ENCODE peak calls at places on chromosomes 16 and 17, in nine cellular contexts. W is amniotic stem cell; U is RWPE1; R is CD4-positive, alpha-beta T cell; B is EL; F is smooth muscle cell of the brain vasculature; J is NCI-H1417; N is nephron progenitor cell; V is activated naive CD4-positive, alpha-beta T cell treated with anti-CD3 and anti-CD28 coated beads for 36 hours. Z is an unnamed sample.

GRCh38 chr17:13024526-13025263 is 6.9 kb upstream of the ELAC2 start:
- DNase-seq in W (no peak), U (peak), R (peak), B (peak), F (no peak), J (peak), N (peak), V (peak), Z (peak)

GRCh38 chr16:3094289-3095027 is 4.6 kb downstream of the ZSCAN10 start:
- DNase-seq in W (no peak), U (no peak), R (no peak), B (peak), F (no peak), J (no peak), N (no peak), V (peak), Z (peak)

GRCh38 chr17:67830440-67830839 is 5.1 kb downstream of the BPTF start:
- DNase-seq in W (no peak), U (no peak), R (no peak), B (peak), F (no peak), J (no peak), N (peak), V (no peak), Z (no peak)

GRCh38 chr17:61822326-61823285 is 40.7 kb downstream of the BRIP1 start:
- DNase-seq in W (no peak), U (no peak), R (no peak), B (no peak), F (no peak), J (no peak), N (no peak), V (no peak), Z (no peak)

GRCh38 chr17:77322284-77322533 is 181.4 kb downstream of the SEC14L1 start:
- DNase-seq in W (no peak), U (no peak), R (no peak), B (no peak), F (no peak), J (no peak), N (no peak), V (no peak), Z (no peak)

GRCh38 chr17:41895617-41896016 is 23.1 kb downstream of the ACLY start:
- DNase-seq in W (no peak), U (no peak), R (no peak), B (no peak), F (no peak), J (no peak), N (no peak), V (no peak), Z (peak)

GRCh38 chr16:89821438-89822187 is 5.2 kb upstream of the FANCA start:
- DNase-seq in W (no peak), U (no peak), R (no peak), B (no peak), F (no peak), J (no peak), N (no peak), V (no peak), Z (no peak)

GRCh38 chr17:73071387-73071999 is 21.0 kb downstream of the SLC39A11 start:
- DNase-seq in W (no peak), U (no peak), R (no peak), B (peak), F (no peak), J (no peak), N (no peak), V (no peak), Z (no peak)

GRCh38 chr17:74875155-74875969 is 2.6 kb upstream of the FDXR start:
- DNase-seq in W (no peak), U (no peak), R (no peak), B (no peak), F (no peak), J (no peak), N (no peak), V (no peak), Z (no peak)

GRCh38 chr17:64264891-64265290 is 1.8 kb upstream of the TEX2 start:
- DNase-seq in W (no peak), U (no peak), R (no peak), B (no peak), F (no peak), J (no peak), N (no peak), V (no peak), Z (no peak)

GRCh38 chr17:17783825-17784598 is 52.8 kb downstream of the SREBF1 start:
- DNase-seq in W (no peak), U (no peak), R (no peak), B (no peak), F (no peak), J (peak), N (peak), V (peak), Z (peak)

GRCh38 chr16:12258806-12259205 is 282.3 kb downstream of the SNX29 start:
- DNase-seq in W (no peak), U (no peak), R (no peak), B (no peak), F (no peak), J (peak), N (no peak), V (no peak), Z (no peak)

GRCh38 chr16:7374614-7375174 is 42.0 kb downstream of the RBFOX1 start:
- DNase-seq in W (no peak), U (no peak), R (no peak), B (no peak), F (no peak), J (no peak), N (no peak), V (no peak), Z (no peak)

GRCh38 chr16:5884996-5885395 is 787.4 kb upstream of the EEF2KMT start:
- DNase-seq in W (no peak), U (no peak), R (no peak), B (no peak), F (no peak), J (no peak), N (no peak), V (no peak), Z (no peak)

GRCh38 chr16:58125041-58125440 is 4.1 kb downstream of the CFAP20 start:
- DNase-seq in W (no peak), U (no peak), R (no peak), B (no peak), F (no peak), J (no peak), N (no peak), V (no peak), Z (no peak)

GRCh38 chr17:560379-560935 is 154.2 kb downstream of the VPS53 start:
- DNase-seq in W (no peak), U (peak), R (no peak), B (peak), F (no peak), J (no peak), N (no peak), V (no peak), Z (no peak)

GRCh38 chr16:51201604-51202003 is 50.5 kb upstream of the SALL1 start:
- DNase-seq in W (no peak), U (no peak), R (no peak), B (no peak), F (no peak), J (no peak), N (no peak), V (no peak), Z (no peak)

GRCh38 chr17:69415431-69415830 is 934 bp downstream of the MAP2K6 start:
- DNase-seq in W (no peak), U (no peak), R (no peak), B (no peak), F (no peak), J (no peak), N (no peak), V (no peak), Z (no peak)

GRCh38 chr16:81454044-81454443 is 9.4 kb downstream of the CMIP start:
- DNase-seq in W (no peak), U (no peak), R (no peak), B (no peak), F (no peak), J (no peak), N (no peak), V (no peak), Z (no peak)

GRCh38 chr17:31095239-31096105 is 695 bp downstream of the NF1 start:
- DNase-seq in W (no peak), U (peak), R (peak), B (peak), F (no peak), J (peak), N (peak), V (peak), Z (peak)

GRCh38 chr17:63927464-63928171 is 4.5 kb downstream of the CD79B start:
- DNase-seq in W (no peak), U (no peak), R (no peak), B (no peak), F (no peak), J (no peak), N (no peak), V (no peak), Z (no peak)

GRCh38 chr16:85466989-85467388 is 146.1 kb upstream of the GSE1 start:
- DNase-seq in W (no peak), U (no peak), R (no peak), B (no peak), F (no peak), J (no peak), N (no peak), V (no peak), Z (no peak)

GRCh38 chr17:51472670-51473069 is 212.3 kb downstream of the UTP18 start:
- DNase-seq in W (no peak), U (no peak), R (peak), B (no peak), F (no peak), J (no peak), N (no peak), V (no peak), Z (no peak)

GRCh38 chr16:46555981-46556380 is 65.2 kb downstream of the SHCBP1 start:
- DNase-seq in W (no peak), U (no peak), R (no peak), B (peak), F (no peak), J (no peak), N (no peak), V (no peak), Z (no peak)

GRCh38 chr17:65485388-65486299 is 75.8 kb downstream of the AXIN2 start:
- DNase-seq in W (no peak), U (no peak), R (no peak), B (no peak), F (no peak), J (no peak), N (no peak), V (no peak), Z (peak)

GRCh38 chr17:73478768-73479424 is 165.3 kb downstream of the SDK2 start:
- DNase-seq in W (no peak), U (no peak), R (no peak), B (no peak), F (no peak), J (peak), N (no peak), V (no peak), Z (peak)

GRCh38 chr17:27475070-27475673 is 18.9 kb downstream of the KSR1 start:
- DNase-seq in W (no peak), U (no peak), R (no peak), B (no peak), F (no peak), J (peak), N (no peak), V (peak), Z (no peak)

GRCh38 chr17:8574687-8575086 is 55.8 kb downstream of the MYH10 start:
- DNase-seq in W (no peak), U (no peak), R (no peak), B (no peak), F (no peak), J (no peak), N (no peak), V (no peak), Z (no peak)

GRCh38 chr17:21303441-21304065 is 19.0 kb downstream of the MAP2K3 start:
- DNase-seq in W (no peak), U (no peak), R (no peak), B (no peak), F (no peak), J (no peak), N (no peak), V (no peak), Z (no peak)

GRCh38 chr16:54236761-54237160 is 49.8 kb downstream of the IRX3 start:
- DNase-seq in W (no peak), U (no peak), R (no peak), B (peak), F (no peak), J (no peak), N (no peak), V (no peak), Z (no peak)

GRCh38 chr16:68257251-68257905 is 6.9 kb upstream of the SLC7A6 start:
- DNase-seq in W (no peak), U (no peak), R (no peak), B (no peak), F (no peak), J (no peak), N (no peak), V (peak), Z (no peak)

GRCh38 chr17:77470800-77471733 is 330.3 kb downstream of the SEC14L1 start:
- DNase-seq in W (no peak), U (no peak), R (no peak), B (peak), F (no peak), J (no peak), N (no peak), V (no peak), Z (no peak)

GRCh38 chr16:6643083-6643686 is 689.5 kb upstream of the RBFOX1 start:
- DNase-seq in W (no peak), U (peak), R (peak), B (peak), F (peak), J (peak), N (peak), V (peak), Z (peak)

GRCh38 chr16:72493681-72494415 is 321.9 kb upstream of the PMFBP1 start:
- DNase-seq in W (peak), U (no peak), R (no peak), B (peak), F (no peak), J (no peak), N (no peak), V (no peak), Z (no peak)